ENCODE peak calls at places on chromosomes 11 and 22, in four cellular contexts. X is effector memory CD4-positive, alpha-beta T cell; R is psoas muscle; V is prostate gland. I is an unnamed sample. For H3K4me1, the result is how much of the 10 kb centered on the place peaks cover.

GRCh38 chr11:121104223-121104831 is 3.3 kb downstream of the TECTA start:
- DNase-seq in X (no peak), R (peak), V (no peak), I (peak)

GRCh38 chr11:134754823-134755198 is 342.8 kb upstream of the B3GAT1 start:
- DNase-seq in X (no peak), R (no peak), V (no peak), I (no peak)

GRCh38 chr11:78470861-78471442 is 53.3 kb upstream of the GAB2 start:
- DNase-seq in X (no peak), R (no peak), V (no peak), I (no peak)

GRCh38 chr11:113474362-113475159 is 637 bp downstream of the DRD2 start:
- DNase-seq in X (no peak), R (peak), V (peak), I (peak)

GRCh38 chr11:20599424-20600346 is at the start of gene SLC6A5:
- DNase-seq in X (no peak), R (peak), V (no peak), I (peak)

GRCh38 chr22:37157516-37158289 is 8.0 kb upstream of the IL2RB start:
- DNase-seq in X (no peak), R (no peak), V (no peak), I (no peak)

GRCh38 chr11:124644426-124645280 is 22.0 kb downstream of the TBRG1 start:
- DNase-seq in X (peak), R (peak), V (peak), I (peak)

GRCh38 chr22:44381761-44382454 is 69.2 kb upstream of the SHISAL1 start:
- DNase-seq in X (no peak), R (peak), V (no peak), I (no peak)

GRCh38 chr22:49701380-49702067 is 126.1 kb downstream of the BRD1 start:
- DNase-seq in X (no peak), R (no peak), V (no peak), I (no peak)

GRCh38 chr11:64611961-64612646 is 21.1 kb downstream of the SLC22A12 start:
- DNase-seq in X (no peak), R (no peak), V (no peak), I (peak)

GRCh38 chr11:88404932-88405710 is 67.6 kb upstream of the CTSC start:
- DNase-seq in X (no peak), R (no peak), V (no peak), I (no peak)

GRCh38 chr11:63478896-63479295 is 12.1 kb downstream of the PLAAT5 start:
- DNase-seq in X (peak), R (no peak), V (peak), I (no peak)

GRCh38 chr22:46353483-46354105 is 18.1 kb downstream of the TRMU start:
- DNase-seq in X (no peak), R (no peak), V (no peak), I (no peak)

GRCh38 chr11:13091373-13091772 is 82.3 kb downstream of the RASSF10 start:
- DNase-seq in X (no peak), R (no peak), V (no peak), I (no peak)

GRCh38 chr11:123469089-123469488 is 39.0 kb downstream of the GRAMD1B start:
- DNase-seq in X (no peak), R (no peak), V (no peak), I (no peak)

GRCh38 chr11:116849060-116849459 is 11.6 kb upstream of the APOA1 start:
- DNase-seq in X (no peak), R (no peak), V (no peak), I (no peak)

GRCh38 chr22:46362221-46362933 is 26.9 kb downstream of the TRMU start:
- DNase-seq in X (no peak), R (no peak), V (no peak), I (no peak)

GRCh38 chr11:61797263-61797944 is 4.7 kb downstream of the FEN1 start:
- DNase-seq in X (peak), R (peak), V (peak), I (peak)
- H3K27ac ChIP-seq in X (no peak), R (peak), V (peak), I (no peak)

DNA sequence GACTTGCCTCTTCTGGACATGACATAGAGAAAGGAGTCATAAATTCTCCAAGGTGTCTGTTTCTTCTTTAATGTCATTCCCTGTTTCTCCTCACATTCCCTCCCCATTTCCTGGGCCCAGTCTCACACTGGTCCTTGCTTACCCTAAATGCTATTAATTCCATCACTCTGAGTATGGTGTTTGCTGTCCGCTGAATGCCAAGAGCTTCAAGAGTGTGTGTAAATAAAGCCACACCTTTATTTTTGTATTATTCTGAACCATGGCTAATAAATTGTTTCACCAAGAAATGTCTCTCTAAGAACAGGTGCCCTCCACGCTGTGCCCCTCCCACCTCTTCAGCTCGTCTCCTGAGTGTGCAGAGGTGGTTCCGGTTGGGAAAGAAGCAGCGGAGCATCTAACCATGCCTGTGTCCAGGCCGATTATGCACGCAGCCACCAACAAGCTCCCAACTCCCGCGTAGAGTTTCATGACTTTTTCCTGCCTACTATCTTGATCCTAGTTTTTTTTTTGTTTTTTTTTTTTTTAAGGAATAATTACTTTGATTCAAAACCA is 8.6 kb downstream of the TMEM121B start:
- DNase-seq in X (no peak), R (no peak), V (peak), I (no peak)
- H3K4me1 ChIP-seq in X (under half), R (under half), V (under half), I (under half)

DNA sequence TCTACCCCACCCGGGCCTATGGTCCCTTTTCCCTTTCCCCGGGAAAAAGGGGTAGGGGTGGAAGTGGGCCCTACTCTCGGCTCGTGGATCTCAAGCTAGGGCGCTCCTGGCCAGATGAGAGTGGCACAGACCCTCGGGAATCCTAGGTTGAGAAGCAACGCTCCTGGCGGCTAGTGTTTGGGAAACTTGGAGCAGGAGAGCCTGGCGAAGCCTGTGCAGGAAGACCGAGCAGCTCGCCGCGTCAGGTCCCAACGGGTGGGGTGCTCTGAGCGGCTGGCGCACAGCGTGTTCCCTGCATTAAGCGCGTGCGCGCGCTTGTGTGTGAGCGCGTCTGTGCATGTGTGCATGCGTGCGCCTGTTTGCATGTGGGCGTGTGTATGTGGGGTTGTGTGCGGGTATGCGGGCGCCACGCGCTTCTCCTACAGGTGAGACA is 7.1 kb upstream of the FLI1 start:
- DNase-seq in X (no peak), R (peak), V (no peak), I (peak)
- H3K4me3 ChIP-seq in X (peak), R (peak), V (peak), I (peak)

DNA sequence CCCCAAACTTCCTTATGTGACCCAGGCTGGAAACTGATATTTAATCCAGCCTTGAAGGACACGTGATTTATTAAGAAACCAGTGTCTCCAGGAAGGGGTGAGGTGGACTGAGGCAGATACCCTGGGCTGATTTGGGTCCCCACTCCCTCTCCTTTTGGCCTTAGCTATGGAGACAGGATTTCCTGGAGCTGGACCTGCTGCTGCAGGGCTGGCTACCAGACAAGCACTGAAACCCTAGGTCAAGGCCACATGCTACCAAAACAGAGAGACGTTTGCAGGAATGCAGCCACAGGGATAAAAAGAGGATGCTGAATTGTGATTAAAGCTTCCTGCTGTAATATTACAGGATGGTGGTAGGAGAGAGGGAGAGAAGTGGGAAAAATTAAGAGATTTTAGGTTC is 25.4 kb upstream of the FCHSD2 start:
- DNase-seq in X (no peak), R (no peak), V (no peak), I (peak)
- H3K27ac ChIP-seq in X (no peak), R (no peak), V (no peak), I (no peak)

GRCh38 chr11:3932698-3933097 is 77.2 kb downstream of the STIM1 start:
- DNase-seq in X (no peak), R (no peak), V (no peak), I (no peak)
- H3K4me1 ChIP-seq in X (under half), R (half or more), V (under half), I (under half)

DNA sequence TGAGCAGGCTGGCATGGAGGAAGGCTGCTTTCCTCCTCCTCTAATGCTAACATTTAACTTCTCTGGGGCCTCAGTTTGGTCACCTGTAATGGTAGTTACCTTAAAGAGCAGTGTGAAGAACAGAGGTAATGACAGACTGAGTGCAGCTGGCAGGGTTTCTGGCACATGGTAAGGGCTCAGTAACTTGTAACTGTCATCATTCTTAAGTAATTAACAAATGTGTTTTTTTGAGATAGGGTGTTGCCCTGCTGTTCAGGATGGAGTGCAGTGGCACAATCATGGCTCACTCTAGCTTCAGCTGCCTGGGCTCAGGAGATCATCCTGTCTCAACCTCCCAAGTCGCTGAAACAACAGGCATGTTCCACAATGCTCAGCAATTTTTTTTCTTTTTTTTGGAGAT is 242.0 kb upstream of the SYN3 start:
- DNase-seq in X (no peak), R (no peak), V (no peak), I (no peak)
- H3K4me3 ChIP-seq in X (no peak), R (no peak), V (no peak), I (no peak)